ENCODE peak calls at places on chromosomes 7 and 10, in five cellular contexts. Z is brain pericyte; W is GM03348; V is NCI-H82; H is stimulated activated naive CD8-positive, alpha-beta T cell treated with anti-CD3 and anti-CD28 coated beads, Interleukin-15, amount 100 ng/mL, for 72 hours. L is an unnamed sample.

GRCh38 chr7:47669178-47669878 is 87.4 kb upstream of the TNS3 start:
- DNase-seq in Z (peak), W (peak), V (no peak), H (no peak), L (no peak)

GRCh38 chr10:117768333-117769045 is 225.9 kb downstream of the EMX2 start:
- DNase-seq in Z (no peak), W (no peak), V (no peak), H (no peak), L (no peak)

GRCh38 chr7:122199171-122199570 is 55.1 kb upstream of the AASS start:
- DNase-seq in Z (no peak), W (no peak), V (no peak), H (no peak), L (no peak)

GRCh38 chr10:132920101-132920925 is 22.1 kb downstream of the CFAP46 start:
- DNase-seq in Z (no peak), W (no peak), V (no peak), H (no peak), L (no peak)

GRCh38 chr10:78706256-78706655 is 362.5 kb upstream of the ZMIZ1 start:
- DNase-seq in Z (no peak), W (no peak), V (no peak), H (no peak), L (no peak)

GRCh38 chr7:30252885-30253795 is 31.3 kb upstream of the ZNRF2 start:
- DNase-seq in Z (no peak), W (peak), V (no peak), H (no peak), L (no peak)

GRCh38 chr10:118592675-118593330 is 2.6 kb downstream of the PRLHR start:
- DNase-seq in Z (no peak), W (no peak), V (peak), H (no peak), L (no peak)

GRCh38 chr7:39651262-39651661 is 27.9 kb downstream of the RALA start:
- DNase-seq in Z (no peak), W (peak), V (no peak), H (no peak), L (no peak)

GRCh38 chr7:112462236-112462635 is 12.0 kb downstream of the IFRD1 start:
- DNase-seq in Z (no peak), W (peak), V (no peak), H (no peak), L (no peak)

GRCh38 chr10:31652038-31652437 is 276.6 kb downstream of the ARHGAP12 start:
- DNase-seq in Z (no peak), W (no peak), V (no peak), H (no peak), L (no peak)